ENCODE peak calls at places on chromosomes 13 and 19, in nine cellular contexts. B is SK-N-SH; C is astrocyte of the cerebellum; A is AG09309; K is GM23338; S is uterus; H is GM12864; E is cardiac muscle cell; L is CD4-positive, alpha-beta T cell. N is an unnamed sample.

GRCh38 chr19:7850429-7850819 is 20.4 kb downstream of the EVI5L start:
- DNase-seq in B (peak; percentile 60), C (no peak), A (no peak), K (no peak), S (no peak), H (no peak), E (peak; percentile 82), L (no peak), N (no peak)

GRCh38 chr13:24713022-24713421 is 32.8 kb downstream of the ATP12A start:
- DNase-seq in B (no peak), C (no peak), A (no peak), K (no peak), S (no peak), H (no peak), E (peak; percentile 79), L (no peak), N (no peak)

GRCh38 chr13:113616991-113617749 is 32.6 kb downstream of the TFDP1 start:
- DNase-seq in B (no peak), C (peak; percentile 85), A (no peak), K (peak; percentile 69), S (no peak), H (no peak), E (peak; percentile 76), L (no peak), N (no peak)

GRCh38 chr19:47848871-47849473 is 10.1 kb upstream of the TPRX2 start:
- DNase-seq in B (peak; percentile 33), C (no peak), A (no peak), K (peak; percentile 93), S (no peak), H (no peak), E (peak; percentile 44), L (peak; percentile 3), N (no peak)

GRCh38 chr19:19911150-19911549 is 10.4 kb downstream of the ZNF93 start:
- DNase-seq in B (no peak), C (no peak), A (no peak), K (no peak), S (peak; percentile 40), H (no peak), E (no peak), L (no peak), N (no peak)

GRCh38 chr19:5345895-5346386 is 5.3 kb upstream of the PTPRS start:
- DNase-seq in B (no peak), C (peak; percentile 39), A (no peak), K (no peak), S (no peak), H (no peak), E (no peak), L (no peak), N (no peak)

GRCh38 chr13:76723551-76724232 is 162.5 kb downstream of the KCTD12 start:
- DNase-seq in B (no peak), C (peak; percentile 75), A (peak; percentile 48), K (peak; percentile 47), S (no peak), H (no peak), E (no peak), L (no peak), N (no peak)

GRCh38 chr13:114143806-114144605 is 11.6 kb upstream of the RASA3 start:
- DNase-seq in B (peak; percentile 61), C (no peak), A (no peak), K (peak; percentile 72), S (no peak), H (no peak), E (peak; percentile 49), L (peak; percentile 39), N (no peak)

GRCh38 chr13:110683203-110683883 is 22.6 kb downstream of the CARS2 start:
- DNase-seq in B (no peak), C (no peak), A (no peak), K (peak; percentile 45), S (no peak), H (no peak), E (peak; percentile 6), L (no peak), N (no peak)
- TF ChIP-seq CTCF in B (peak; percentile 64), C (peak; percentile 49), A (peak; percentile 39), K (peak; percentile 73), S (no peak), H (no peak), E (peak; percentile 37), L (peak; percentile 75), N (peak; percentile 45)

DNA sequence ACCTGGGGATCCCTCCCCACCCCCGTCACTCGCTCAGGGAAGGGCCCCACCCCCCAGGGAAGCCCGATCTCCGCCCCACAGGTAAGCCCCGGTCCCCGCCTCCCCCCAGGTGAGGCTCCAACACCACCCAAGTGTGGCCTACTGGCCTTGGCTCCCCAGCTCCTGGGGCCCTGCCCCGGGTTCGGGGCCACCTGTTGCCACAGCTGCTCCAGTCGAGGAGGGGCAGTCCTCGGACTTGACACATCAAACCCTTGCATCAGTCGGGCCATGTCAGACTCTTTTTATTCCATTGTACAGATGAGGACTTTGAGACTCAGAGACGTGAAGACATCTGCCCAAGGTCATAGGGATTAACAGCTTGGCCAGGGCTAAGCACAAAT is 514 bp downstream of the CC2D1A start:
- DNase-seq in B (peak; percentile 56), C (no peak), A (no peak), K (peak; percentile 43), S (no peak), H (no peak), E (no peak), L (peak; percentile 14), N (no peak)
- TF ChIP-seq CTCF in B (no peak), C (no peak), A (no peak), K (no peak), S (no peak), H (no peak), E (no peak), L (no peak), N (no peak)

GRCh38 chr19:18847516-18848463 is 16.0 kb downstream of the UPF1 start:
- DNase-seq in B (peak; percentile 84), C (no peak), A (peak; percentile 86), K (no peak), S (peak; percentile 72), H (no peak), E (no peak), L (no peak), N (no peak)
- TF ChIP-seq CTCF in B (no peak), C (no peak), A (peak; percentile 7), K (no peak), S (no peak), H (no peak), E (no peak), L (peak; percentile 32), N (peak; percentile 5)

DNA sequence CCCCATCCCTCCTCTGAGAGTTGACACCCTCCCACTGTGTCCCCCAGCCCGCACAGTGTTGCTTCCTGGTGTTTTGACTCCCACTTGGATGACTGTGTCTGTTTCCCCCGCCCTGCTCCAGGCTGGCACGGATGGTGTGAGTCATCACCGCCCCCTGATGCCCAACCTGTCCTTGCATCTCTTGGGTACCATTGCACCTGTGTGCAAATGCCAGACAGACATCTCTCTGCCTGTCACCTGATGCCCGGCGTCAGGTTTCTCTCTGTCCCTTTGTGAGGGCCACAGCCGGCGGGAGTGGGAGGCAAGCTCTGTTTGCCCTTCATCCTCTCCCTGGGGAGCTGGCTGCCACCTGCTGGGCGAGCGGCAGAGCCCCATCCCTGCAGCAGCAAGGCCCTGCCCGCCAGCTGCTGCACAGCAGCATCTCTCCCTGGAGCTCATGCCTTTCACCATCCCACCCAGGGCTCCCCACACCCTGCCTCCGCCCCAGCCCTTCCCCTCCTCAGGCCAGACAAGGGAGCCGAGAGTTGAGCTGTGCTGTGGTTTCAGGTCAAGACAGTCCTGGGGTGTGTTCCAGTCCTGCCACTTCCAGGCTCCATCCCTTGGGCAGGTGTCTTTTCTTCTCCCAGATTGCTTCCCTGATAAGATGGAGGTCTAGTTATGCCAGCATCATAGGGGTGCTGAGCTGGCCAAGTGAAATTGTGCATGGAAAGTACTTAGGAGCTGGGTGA is 29.7 kb downstream of the NKPD1 start:
- DNase-seq in B (no peak), C (no peak), A (no peak), K (no peak), S (no peak), H (no peak), E (no peak), L (no peak), N (no peak)
- TF ChIP-seq CTCF in B (peak; percentile 34), C (no peak), A (no peak), K (peak; percentile 35), S (no peak), H (peak; percentile 58), E (no peak), L (no peak), N (no peak)

DNA sequence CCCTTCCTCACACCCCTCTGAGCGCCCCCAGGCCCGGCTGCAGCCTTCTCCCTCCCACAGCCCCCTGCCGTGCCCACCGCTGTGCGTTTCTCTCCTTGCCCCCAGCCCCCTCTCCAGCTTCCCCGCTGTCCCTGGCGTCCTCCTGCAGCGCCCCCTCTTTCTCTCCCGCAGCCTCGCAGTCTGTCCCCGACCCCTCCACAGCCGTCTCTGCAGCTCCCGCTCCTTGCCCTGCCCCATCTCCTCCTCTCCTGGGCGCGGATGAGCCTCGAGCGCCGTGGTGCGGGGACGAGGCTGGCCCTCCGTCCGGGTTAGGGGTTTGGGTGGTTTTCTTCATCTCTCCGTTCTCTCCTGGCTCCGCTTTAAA is 1.1 kb downstream of the KMT5C start:
- DNase-seq in B (peak; percentile 72), C (no peak), A (no peak), K (peak; percentile 62), S (no peak), H (no peak), E (peak; percentile 39), L (peak; percentile 10), N (no peak)
- TF ChIP-seq CTCF in B (peak; percentile 48), C (no peak), A (peak; percentile 36), K (peak; percentile 41), S (no peak), H (no peak), E (peak; percentile 23), L (no peak), N (no peak)

DNA sequence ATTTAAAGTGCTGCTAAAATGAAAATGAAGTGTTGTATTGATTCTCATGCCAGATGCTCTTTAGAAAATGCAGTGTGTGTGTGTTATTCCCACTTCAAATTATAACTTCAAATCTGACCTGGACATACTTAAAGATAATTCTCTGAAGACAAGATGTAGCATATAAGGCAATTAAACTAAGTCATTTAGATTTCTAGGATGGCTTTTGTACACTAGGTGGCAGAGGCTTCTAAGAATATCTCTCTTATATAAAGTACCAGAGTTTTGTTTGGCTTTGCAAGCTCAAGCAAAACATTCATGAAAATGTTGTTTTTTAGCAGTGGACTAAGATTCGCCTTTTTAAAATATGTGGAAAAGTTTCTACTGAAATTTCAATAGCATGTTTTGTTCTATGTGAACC is 407.2 kb downstream of the GPC5 start:
- DNase-seq in B (no peak), C (no peak), A (no peak), K (peak; percentile 45), S (no peak), H (no peak), E (peak; percentile 44), L (no peak), N (no peak)
- TF ChIP-seq CTCF in B (peak; percentile 35), C (peak; percentile 13), A (no peak), K (peak; percentile 26), S (no peak), H (no peak), E (peak; percentile 16), L (no peak), N (peak; percentile 51)

GRCh38 chr19:37551123-37551993 is 43.2 kb downstream of the ZNF571 start:
- DNase-seq in B (peak; percentile 95), C (peak; percentile 9), A (no peak), K (peak; percentile 58), S (no peak), H (peak; percentile 59), E (no peak), L (peak; percentile 10), N (no peak)
- TF ChIP-seq CTCF in B (peak; percentile 48), C (peak; percentile 35), A (peak; percentile 59), K (peak; percentile 56), S (no peak), H (peak; percentile 71), E (peak; percentile 53), L (peak; percentile 45), N (no peak)